ENCODE peak calls at places on chromosomes 5 and 9, in four cellular contexts. W is Right ventricle myocardium superior, Q is cardiac fibroblast, N is occipital lobe. U is an unnamed sample.

GRCh38 chr9:132798817-132799790 is 79.0 kb downstream of the AK8 start:
- DNase-seq in W (no peak), Q (peak; percentile 10), N (no peak), U (no peak)

GRCh38 chr9:113528088-113528487 is 64.6 kb downstream of the RGS3 start:
- DNase-seq in W (no peak), Q (no peak), N (no peak), U (no peak)

GRCh38 chr5:94461131-94461530 is 157.3 kb downstream of the KIAA0825 start:
- DNase-seq in W (no peak), Q (no peak), N (no peak), U (no peak)

GRCh38 chr5:169569513-169569912 is 14.1 kb upstream of the SPDL1 start:
- DNase-seq in W (no peak), Q (no peak), N (no peak), U (no peak)

GRCh38 chr5:176810687-176811501 is 535 bp downstream of the UNC5A start:
- DNase-seq in W (no peak), Q (peak; percentile 12), N (peak; percentile 76), U (no peak)

GRCh38 chr5:82349651-82350050 is 71.5 kb upstream of the RPS23 start:
- DNase-seq in W (no peak), Q (no peak), N (peak; percentile 17), U (no peak)

GRCh38 chr9:102049586-102050246 is 311.3 kb upstream of the GRIN3A start:
- DNase-seq in W (no peak), Q (no peak), N (no peak), U (no peak)

GRCh38 chr5:88831856-88832255 is 51.1 kb downstream of the MEF2C start:
- DNase-seq in W (no peak), Q (no peak), N (no peak), U (no peak)

GRCh38 chr9:84970432-84970831 is 300.9 kb downstream of the NTRK2 start:
- DNase-seq in W (no peak), Q (no peak), N (no peak), U (no peak)

GRCh38 chr9:26502311-26502710 is 390.3 kb downstream of the CAAP1 start:
- DNase-seq in W (no peak), Q (no peak), N (no peak), U (no peak)

GRCh38 chr5:15009420-15009819 is 137.8 kb upstream of the ANKH start:
- DNase-seq in W (no peak), Q (peak; percentile 87), N (no peak), U (peak; percentile 98)

GRCh38 chr9:12774861-12775367 is at the start of gene LURAP1L:
- DNase-seq in W (peak; percentile 40), Q (peak; percentile 83), N (peak; percentile 38), U (peak; percentile 82)